ENCODE peak calls at places on chromosomes 7 and 10, in nine cellular contexts. J is mesendoderm, H is NT2/D1, U is upper lobe of right lung, R is sigmoid colon, Z is cardiac muscle cell, A is IMR-90, E is mammary epithelial cell, F is RWPE2. G is an unnamed sample. For H3K4me1, the result is how much of the 10 kb centered on the place peaks cover.

GRCh38 chr10:18456984-18457383 is 194.4 kb downstream of the NSUN6 start:
- DNase-seq in J (no peak), H (no peak), U (no peak), R (no peak), Z (no peak), A (no peak), E (no peak), F (no peak), G (no peak)

GRCh38 chr7:2247141-2247985 is 5.3 kb downstream of the NUDT1 start:
- DNase-seq in J (peak), H (no peak), U (no peak), R (no peak), Z (peak), A (no peak), E (no peak), F (peak), G (peak)

GRCh38 chr10:67492317-67493019 is 203.5 kb downstream of the CTNNA3 start:
- DNase-seq in J (no peak), H (no peak), U (no peak), R (no peak), Z (peak), A (peak), E (no peak), F (no peak), G (no peak)

GRCh38 chr10:36178616-36179015 is 536.5 kb upstream of the FZD8 start:
- DNase-seq in J (no peak), H (no peak), U (no peak), R (no peak), Z (no peak), A (no peak), E (no peak), F (no peak), G (no peak)

GRCh38 chr10:114962441-114962840 is 24.4 kb downstream of the TRUB1 start:
- DNase-seq in J (no peak), H (no peak), U (no peak), R (no peak), Z (no peak), A (no peak), E (peak), F (no peak), G (no peak)

GRCh38 chr10:132826524-132827422 is 40.8 kb upstream of the NKX6-2 start:
- DNase-seq in J (no peak), H (no peak), U (no peak), R (peak), Z (no peak), A (no peak), E (no peak), F (no peak), G (no peak)

GRCh38 chr7:47809387-47809786 is 138.9 kb downstream of the PKD1L1 start:
- DNase-seq in J (no peak), H (no peak), U (peak), R (no peak), Z (no peak), A (no peak), E (no peak), F (no peak), G (no peak)

GRCh38 chr10:97483526-97483925 is 14.7 kb downstream of the MMS19 start:
- DNase-seq in J (no peak), H (no peak), U (no peak), R (no peak), Z (no peak), A (peak), E (peak), F (no peak), G (no peak)

GRCh38 chr10:91796332-91797076 is 1.7 kb upstream of the TNKS2 start:
- DNase-seq in J (peak), H (no peak), U (peak), R (peak), Z (peak), A (no peak), E (peak), F (no peak), G (peak)

GRCh38 chr10:49303711-49304110 is 4.7 kb downstream of the C10orf71 start:
- DNase-seq in J (no peak), H (no peak), U (no peak), R (peak), Z (no peak), A (no peak), E (no peak), F (no peak), G (peak)

DNA sequence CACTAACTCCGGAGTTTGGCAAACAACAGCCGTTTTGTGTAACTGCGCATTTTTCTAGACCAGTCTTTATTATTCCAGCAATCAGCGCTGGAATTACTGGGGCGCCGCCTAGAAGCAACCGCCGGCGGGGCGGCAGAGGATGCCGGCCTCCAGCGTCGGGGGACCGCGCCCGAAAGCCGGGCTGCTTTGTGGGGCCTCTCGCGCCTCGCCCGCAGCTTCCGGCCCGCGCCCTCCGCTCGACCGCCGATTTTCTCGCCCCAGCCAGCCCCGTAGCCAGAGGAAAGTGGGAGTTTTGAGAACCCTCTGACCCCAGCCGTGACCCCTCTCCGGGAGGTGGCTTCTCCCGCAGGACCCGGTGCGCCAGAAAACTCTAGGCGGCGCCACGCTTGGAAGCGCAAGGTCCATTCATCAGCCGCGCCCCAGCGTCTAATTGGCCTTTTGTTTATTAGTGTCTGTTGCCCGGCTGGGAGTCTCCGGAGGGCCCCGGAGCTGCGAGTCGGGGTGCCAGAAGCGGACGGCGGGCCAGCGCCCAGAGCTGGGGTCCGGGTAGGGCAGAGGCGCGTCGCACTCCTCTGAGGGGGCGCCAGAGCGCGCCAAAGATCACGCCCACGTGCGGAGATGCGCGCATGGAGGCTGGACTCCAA is 10.7 kb downstream of the EMX2 start:
- DNase-seq in J (peak), H (no peak), U (no peak), R (no peak), Z (no peak), A (no peak), E (no peak), F (no peak), G (peak)
- H3K4me1 ChIP-seq in J (under half), H (under half), U (under half), R (under half), Z (under half), A (under half), E (under half), F (under half), G (under half)

GRCh38 chr10:127234306-127234800 is 38.0 kb upstream of the INSYN2A start:
- DNase-seq in J (no peak), H (no peak), U (no peak), R (no peak), Z (no peak), A (no peak), E (no peak), F (no peak), G (no peak)

GRCh38 chr10:127236266-127236665 is 39.9 kb upstream of the INSYN2A start:
- DNase-seq in J (no peak), H (no peak), U (no peak), R (no peak), Z (no peak), A (no peak), E (no peak), F (no peak), G (no peak)
- H3K4me1 ChIP-seq in J (under half), H (under half), U (under half), R (under half), Z (under half), A (under half), E (under half), F (under half), G (under half)

DNA sequence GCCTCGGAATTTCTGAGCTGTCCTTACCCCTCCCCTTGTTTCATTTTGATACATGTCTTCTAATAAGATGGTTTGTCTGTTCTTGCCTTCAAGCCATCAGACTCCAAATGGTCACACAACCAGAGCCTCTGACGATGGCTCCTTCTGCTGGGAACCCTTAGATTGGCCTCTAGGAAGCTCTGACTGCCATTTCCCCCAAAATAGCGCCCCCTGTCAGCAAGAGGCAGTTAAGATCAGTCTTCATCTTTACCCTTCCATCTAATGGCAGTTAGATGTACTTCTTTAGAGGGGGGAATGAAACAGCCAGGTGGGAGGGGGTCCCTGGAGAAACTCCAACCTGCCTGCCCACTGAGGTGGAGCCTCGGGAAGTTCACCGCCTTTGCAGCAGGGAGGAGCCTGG is 85.8 kb upstream of the GPR22 start:
- DNase-seq in J (peak), H (no peak), U (no peak), R (no peak), Z (no peak), A (no peak), E (no peak), F (no peak), G (no peak)
- H3K4me1 ChIP-seq in J (under half), H (under half), U (under half), R (under half), Z (under half), A (under half), E (under half), F (under half), G (under half)

GRCh38 chr7:79175390-79175789 is 278.1 kb downstream of the MAGI2 start:
- DNase-seq in J (no peak), H (no peak), U (no peak), R (no peak), Z (no peak), A (no peak), E (no peak), F (no peak), G (no peak)
- H3K4me1 ChIP-seq in J (under half), H (under half), U (under half), R (under half), Z (under half), A (under half), E (under half), F (under half), G (under half)

DNA sequence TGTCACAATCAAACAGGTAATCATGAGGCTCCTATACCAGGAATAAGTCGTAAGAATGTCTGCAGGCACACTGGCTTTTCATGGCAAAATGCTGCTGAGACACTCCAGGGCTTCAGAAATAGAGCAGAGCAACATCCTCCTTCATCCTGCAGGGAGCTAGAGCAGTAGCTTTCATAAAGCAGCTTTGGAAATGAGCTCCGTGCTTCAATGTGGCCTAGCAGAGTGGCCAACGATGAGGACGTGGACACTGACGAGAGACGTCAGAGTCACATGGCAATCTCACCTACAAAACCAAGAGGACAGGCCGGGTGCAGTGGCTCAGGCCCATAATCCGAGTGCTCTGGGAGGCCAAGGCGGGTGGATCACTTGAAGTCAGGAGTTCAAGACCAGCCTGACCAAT is 9.8 kb downstream of the COBL start:
- DNase-seq in J (no peak), H (no peak), U (no peak), R (no peak), Z (no peak), A (no peak), E (no peak), F (no peak), G (no peak)
- H3K4me1 ChIP-seq in J (under half), H (under half), U (under half), R (under half), Z (under half), A (under half), E (under half), F (under half), G (under half)